ENCODE peak calls at places on chromosomes 12 and 14, in four cellular contexts. B is sigmoid colon, J is stomach, A is heart left ventricle. C is an unnamed sample. For H3K4me1, the result is how much of the 10 kb centered on the place peaks cover.

GRCh38 chr12:19003987-19004619 is 125.4 kb upstream of the PLEKHA5 start:
- DNase-seq in B (no peak), J (no peak), A (no peak), C (no peak)

GRCh38 chr14:35366048-35366428 is 38.5 kb downstream of the NFKBIA start:
- DNase-seq in B (no peak), J (no peak), A (no peak), C (no peak)

GRCh38 chr12:43069768-43070221 is 480.2 kb upstream of the PRICKLE1 start:
- DNase-seq in B (peak), J (no peak), A (peak), C (peak)

GRCh38 chr14:57847096-57847495 is 18.8 kb downstream of the SLC35F4 start:
- DNase-seq in B (no peak), J (no peak), A (no peak), C (no peak)

GRCh38 chr12:104802198-104802597 is 155.9 kb downstream of the SLC41A2 start:
- DNase-seq in B (no peak), J (no peak), A (no peak), C (no peak)

GRCh38 chr14:39266589-39266870 is 32.8 kb downstream of the MIA2 start:
- DNase-seq in B (peak), J (peak), A (peak), C (peak)

GRCh38 chr14:72590577-72590976 is 303.3 kb downstream of the DPF3 start:
- DNase-seq in B (no peak), J (no peak), A (no peak), C (no peak)

GRCh38 chr14:35248476-35248788 is 43.8 kb upstream of the PSMA6 start:
- DNase-seq in B (no peak), J (no peak), A (no peak), C (no peak)

GRCh38 chr14:28676481-28676880 is 90.1 kb upstream of the FOXG1 start:
- DNase-seq in B (no peak), J (no peak), A (no peak), C (no peak)

GRCh38 chr12:19971396-19971802 is 396.9 kb upstream of the PDE3A start:
- DNase-seq in B (no peak), J (no peak), A (no peak), C (no peak)

GRCh38 chr12:131675126-131676080 is 35.5 kb upstream of the SFSWAP start:
- DNase-seq in B (no peak), J (no peak), A (no peak), C (no peak)

GRCh38 chr14:68719634-68720384 is 73.1 kb downstream of the ZFP36L1 start:
- DNase-seq in B (no peak), J (no peak), A (no peak), C (no peak)

GRCh38 chr12:19316420-19316819 is 122.9 kb upstream of the AEBP2 start:
- DNase-seq in B (no peak), J (no peak), A (no peak), C (no peak)

GRCh38 chr14:81275995-81276698 is 55.4 kb upstream of the GTF2A1 start:
- DNase-seq in B (no peak), J (no peak), A (no peak), C (no peak)

GRCh38 chr14:79767278-79767677 is 444.0 kb downstream of the DIO2 start:
- DNase-seq in B (no peak), J (no peak), A (no peak), C (no peak)

DNA sequence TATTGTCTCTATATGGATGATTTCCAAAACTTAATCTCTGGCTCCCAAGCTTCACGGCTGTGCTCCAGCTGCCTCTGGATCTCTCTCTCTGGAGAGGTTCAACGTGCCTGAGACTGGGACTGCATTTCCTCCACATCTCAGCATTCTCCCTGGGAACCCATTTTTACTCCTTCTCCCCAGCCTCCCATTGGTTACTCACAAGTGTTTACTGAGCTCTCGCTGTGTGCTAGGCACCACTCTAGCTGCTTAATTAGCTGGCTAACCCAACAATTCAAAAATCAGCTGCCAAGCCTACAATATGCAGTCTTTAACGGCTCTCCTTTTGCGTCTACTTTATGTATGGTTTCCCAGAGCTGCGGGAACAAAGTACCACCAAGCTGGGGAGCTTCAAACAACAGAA is 34.7 kb downstream of the FBXL14 start:
- DNase-seq in B (no peak), J (no peak), A (no peak), C (no peak)
- H3K27ac ChIP-seq in B (no peak), J (no peak), A (no peak), C (no peak)

GRCh38 chr12:51321882-51322281 is 2.1 kb downstream of the BIN2 start:
- DNase-seq in B (no peak), J (no peak), A (no peak), C (no peak)
- H3K4me1 ChIP-seq in B (under half), J (half or more), A (under half), C (under half)

DNA sequence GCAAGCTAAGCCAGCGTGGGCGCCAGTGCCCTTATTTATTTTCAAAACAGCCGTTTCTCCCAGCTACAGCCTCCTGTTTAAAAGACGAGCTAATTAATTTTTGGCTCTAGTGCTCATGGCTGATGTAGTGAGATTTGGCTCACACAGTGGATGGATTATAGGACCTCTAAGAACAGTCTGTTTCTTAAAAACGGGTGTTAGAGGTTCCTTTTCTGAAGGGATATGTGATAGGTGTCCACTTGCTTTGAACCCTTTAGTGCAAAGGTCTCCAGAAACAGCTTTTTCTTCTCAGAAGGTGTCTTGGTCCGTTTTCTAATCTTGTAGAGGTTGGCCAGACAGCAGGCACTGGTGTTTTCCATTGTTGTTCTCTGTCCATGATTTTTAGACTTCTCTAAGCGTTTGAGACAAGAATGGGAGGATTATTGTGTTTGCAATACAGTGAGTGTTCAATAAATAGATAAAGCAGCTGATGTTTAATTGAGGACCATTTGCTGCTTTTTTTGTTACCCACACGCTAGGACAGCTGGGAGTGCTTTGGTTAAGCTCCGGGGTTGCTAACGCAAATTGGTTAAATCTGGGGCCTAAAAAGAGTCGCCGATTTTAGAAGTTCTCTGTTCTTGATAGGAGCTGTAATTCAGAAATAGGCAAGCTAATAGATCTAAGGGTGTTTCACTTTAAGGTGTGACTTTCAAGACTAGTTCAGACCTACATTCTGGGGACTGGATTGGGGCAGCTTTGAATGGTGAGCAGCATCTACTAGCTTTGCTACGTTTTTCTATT is 1.0 kb downstream of the BORCS5 start:
- DNase-seq in B (no peak), J (no peak), A (no peak), C (no peak)
- H3K27ac ChIP-seq in B (peak), J (peak), A (peak), C (peak)

DNA sequence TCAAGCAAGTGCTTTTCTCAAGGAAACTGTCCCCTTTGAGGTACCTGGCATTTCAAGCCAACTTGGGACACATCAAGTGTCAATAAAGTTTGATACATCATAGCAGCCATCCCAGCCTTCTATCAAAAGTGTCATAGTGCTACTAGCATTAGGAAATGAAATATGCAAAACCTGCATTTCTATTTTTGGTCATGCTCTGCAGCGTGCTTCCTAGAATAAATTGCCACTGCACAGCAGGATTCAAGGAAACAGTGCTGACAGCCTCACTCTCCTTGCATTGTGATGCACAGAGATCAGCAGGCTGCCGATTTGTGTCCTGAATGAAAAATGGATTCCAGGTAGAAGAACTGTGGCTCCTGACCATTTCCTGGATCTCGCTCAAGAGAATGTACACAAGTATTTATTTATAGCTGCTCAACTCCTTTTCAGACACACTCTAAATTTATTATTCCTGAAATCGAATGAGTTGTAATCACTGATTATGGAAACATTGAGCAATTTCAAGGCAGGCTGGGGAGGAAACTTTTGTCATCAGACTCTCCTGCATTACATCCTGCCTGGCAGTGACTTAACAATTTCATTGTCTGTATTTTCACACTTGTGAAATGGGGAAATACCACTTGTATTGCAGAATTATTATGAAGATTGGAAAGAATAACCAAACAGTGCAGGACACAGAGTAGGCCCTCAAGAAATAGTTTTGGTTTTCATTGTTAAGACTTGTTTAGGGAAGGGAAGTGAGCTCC is 120.9 kb downstream of the SLC38A6 start:
- DNase-seq in B (no peak), J (no peak), A (no peak), C (no peak)
- H3K4me1 ChIP-seq in B (under half), J (under half), A (under half), C (under half)

GRCh38 chr12:123050913-123051312 is 70.4 kb downstream of the ARL6IP4 start:
- DNase-seq in B (no peak), J (no peak), A (no peak), C (no peak)
- H3K27ac ChIP-seq in B (peak), J (peak), A (peak), C (no peak)

GRCh38 chr12:106601548-106601947 is 18.7 kb downstream of the RFX4 start:
- DNase-seq in B (no peak), J (no peak), A (no peak), C (no peak)
- H3K4me1 ChIP-seq in B (under half), J (under half), A (under half), C (under half)

DNA sequence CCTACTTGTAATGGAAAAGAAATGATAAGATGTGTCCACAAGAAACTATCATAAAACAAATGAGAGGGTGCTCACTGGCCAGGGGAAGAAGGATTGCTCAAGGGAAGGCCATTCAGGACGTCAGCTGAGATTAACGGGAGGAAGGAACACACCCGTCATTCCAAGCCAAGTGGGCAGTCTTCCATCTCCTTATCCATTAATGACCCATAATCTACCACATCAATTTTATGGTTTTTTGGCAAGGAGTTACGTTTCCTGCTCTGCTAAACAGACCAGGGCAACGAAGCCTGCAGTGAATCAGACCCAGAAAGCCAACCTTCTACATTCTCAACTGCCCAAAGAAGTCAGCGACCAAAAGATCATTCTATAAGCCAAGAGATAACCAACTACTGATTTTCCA is 25.1 kb downstream of the PRKAB1 start:
- DNase-seq in B (no peak), J (peak), A (peak), C (no peak)
- H3K27ac ChIP-seq in B (no peak), J (peak), A (peak), C (peak)

GRCh38 chr12:117060236-117060926 is 38.8 kb downstream of the TESC start:
- DNase-seq in B (no peak), J (no peak), A (no peak), C (no peak)

GRCh38 chr12:117061555-117062079 is 37.6 kb downstream of the TESC start:
- DNase-seq in B (no peak), J (no peak), A (no peak), C (no peak)

GRCh38 chr12:117060927-117061300 is 38.3 kb downstream of the TESC start:
- DNase-seq in B (no peak), J (no peak), A (no peak), C (no peak)

GRCh38 chr12:117059156-117059555 is 40.1 kb downstream of the TESC start:
- DNase-seq in B (no peak), J (no peak), A (no peak), C (no peak)

GRCh38 chr12:117058442-117059072 is 40.7 kb downstream of the TESC start:
- DNase-seq in B (no peak), J (no peak), A (no peak), C (no peak)
- H3K4me1 ChIP-seq in B (under half), J (half or more), A (under half), C (under half)

DNA sequence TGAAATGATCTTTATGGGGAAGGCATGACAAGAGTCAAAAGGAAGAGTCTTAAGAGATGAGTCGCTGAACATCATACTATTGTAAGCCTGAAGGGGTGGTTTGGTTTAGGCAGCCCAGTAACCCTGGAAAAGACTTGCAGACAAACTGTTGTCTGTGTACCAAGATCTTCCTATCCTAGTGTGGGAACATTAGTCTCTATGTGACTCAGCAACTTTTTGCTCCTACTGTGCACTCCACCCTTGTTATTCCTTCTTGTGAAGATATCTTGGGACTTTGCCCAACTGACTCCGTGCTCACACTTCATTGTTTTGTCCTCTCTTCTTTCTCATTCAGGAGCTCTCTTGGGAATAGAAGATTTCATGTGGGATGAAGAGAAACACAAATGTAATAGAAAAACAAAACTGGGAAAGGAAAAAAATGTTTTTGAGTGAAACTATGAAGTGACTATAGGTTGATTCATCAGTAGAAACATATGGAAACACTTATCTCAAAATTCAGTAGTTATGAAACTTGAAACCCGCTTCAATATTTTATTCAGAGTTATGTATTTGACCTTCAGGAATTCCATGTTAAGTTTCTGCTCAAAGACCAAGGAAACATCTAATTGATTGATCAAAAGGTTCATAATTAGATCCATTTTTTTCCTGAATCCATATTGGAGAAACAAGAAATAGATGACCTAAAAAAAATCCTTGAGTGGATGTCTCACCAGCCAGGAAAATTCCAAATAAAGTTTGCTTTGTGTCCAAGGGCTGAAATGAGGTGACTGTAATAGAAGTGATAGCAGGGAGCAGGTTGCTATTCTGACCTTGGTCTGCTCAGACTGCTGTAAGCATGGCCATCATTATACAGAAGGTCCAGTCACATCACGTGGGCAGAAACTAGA is 67.2 kb downstream of the BTG1 start:
- DNase-seq in B (peak), J (no peak), A (no peak), C (peak)
- H3K27ac ChIP-seq in B (peak), J (no peak), A (peak), C (no peak)

DNA sequence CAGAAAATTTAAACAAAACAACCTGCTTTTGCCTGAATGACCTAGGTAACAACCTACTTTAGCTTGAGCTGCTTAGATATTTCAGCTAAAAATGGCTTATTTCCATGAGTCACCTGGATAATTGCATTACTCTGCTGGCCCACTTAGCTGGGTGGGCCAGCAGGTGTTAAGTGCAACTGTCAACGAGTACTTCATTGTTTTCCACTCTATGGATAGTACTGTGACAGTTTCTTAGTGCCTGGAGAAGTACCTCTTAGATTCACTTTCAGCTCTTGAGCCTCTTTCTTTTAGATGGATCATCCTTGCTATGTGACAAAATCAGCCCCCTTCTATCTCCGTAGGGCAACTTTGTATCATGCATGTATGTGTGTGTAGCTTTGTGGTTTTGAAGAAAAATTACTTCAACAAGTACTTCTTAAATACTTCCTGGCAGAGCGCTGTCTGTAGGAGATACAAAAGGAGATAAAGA is 368.2 kb upstream of the ATP2B1 start:
- DNase-seq in B (no peak), J (no peak), A (no peak), C (no peak)
- H3K4me1 ChIP-seq in B (under half), J (under half), A (under half), C (under half)

C was measured in tibial nerve.